ENCODE peak calls at places on chromosomes 12 and 14, in four cellular contexts. P is neural progenitor cell; R is lower lobe of right lung; M is activated CD8-positive, alpha-beta T cell treated with anti-CD3 and anti-CD28 coated beads for 36 hours. U is an unnamed sample.

GRCh38 chr14:88233915-88234314 is 89.2 kb downstream of the KCNK10 start:
- DNase-seq in P (peak; percentile 71), R (no peak), M (peak; percentile 32), U (peak; percentile 20)

GRCh38 chr12:99505805-99506204 is 141.7 kb upstream of the GARIN6 start:
- DNase-seq in P (no peak), R (no peak), M (no peak), U (no peak)

GRCh38 chr14:81087230-81087629 is 131.8 kb downstream of the TSHR start:
- DNase-seq in P (no peak), R (no peak), M (no peak), U (no peak)

GRCh38 chr14:55077155-55077554 is 25.7 kb downstream of the MAPK1IP1L start:
- DNase-seq in P (no peak), R (no peak), M (peak; percentile 27), U (no peak)

GRCh38 chr14:103198429-103199140 is 75.3 kb downstream of the TNFAIP2 start:
- DNase-seq in P (no peak), R (no peak), M (no peak), U (no peak)

GRCh38 chr14:68232643-68233055 is 413.1 kb downstream of the RAD51B start:
- DNase-seq in P (no peak), R (no peak), M (peak; percentile 67), U (peak; percentile 49)

GRCh38 chr12:601976-602699 is 61.1 kb downstream of the NINJ2 start:
- DNase-seq in P (no peak), R (no peak), M (no peak), U (no peak)

GRCh38 chr14:30614155-30614554 is 8.0 kb upstream of the SCFD1 start:
- DNase-seq in P (no peak), R (no peak), M (no peak), U (no peak)

GRCh38 chr12:91989143-91989542 is 156.5 kb downstream of the BTG1 start:
- DNase-seq in P (no peak), R (no peak), M (no peak), U (no peak)

GRCh38 chr14:92914087-92914656 is 8.8 kb upstream of the CHGA start:
- DNase-seq in P (peak; percentile 86), R (no peak), M (peak; percentile 71), U (peak; percentile 72)

GRCh38 chr12:2682301-2683282 is 112.2 kb upstream of the FKBP4 start:
- DNase-seq in P (peak; percentile 78), R (no peak), M (peak; percentile 72), U (no peak)
- TF ChIP-seq CTCF in P (peak; percentile 59), R (peak; percentile 29), M (peak; percentile 68), U (no peak)

GRCh38 chr12:112450725-112451124 is 32.0 kb downstream of the PTPN11 start:
- DNase-seq in P (no peak), R (no peak), M (no peak), U (no peak)
- TF ChIP-seq CTCF in P (peak; percentile 28), R (no peak), M (no peak), U (no peak)

DNA sequence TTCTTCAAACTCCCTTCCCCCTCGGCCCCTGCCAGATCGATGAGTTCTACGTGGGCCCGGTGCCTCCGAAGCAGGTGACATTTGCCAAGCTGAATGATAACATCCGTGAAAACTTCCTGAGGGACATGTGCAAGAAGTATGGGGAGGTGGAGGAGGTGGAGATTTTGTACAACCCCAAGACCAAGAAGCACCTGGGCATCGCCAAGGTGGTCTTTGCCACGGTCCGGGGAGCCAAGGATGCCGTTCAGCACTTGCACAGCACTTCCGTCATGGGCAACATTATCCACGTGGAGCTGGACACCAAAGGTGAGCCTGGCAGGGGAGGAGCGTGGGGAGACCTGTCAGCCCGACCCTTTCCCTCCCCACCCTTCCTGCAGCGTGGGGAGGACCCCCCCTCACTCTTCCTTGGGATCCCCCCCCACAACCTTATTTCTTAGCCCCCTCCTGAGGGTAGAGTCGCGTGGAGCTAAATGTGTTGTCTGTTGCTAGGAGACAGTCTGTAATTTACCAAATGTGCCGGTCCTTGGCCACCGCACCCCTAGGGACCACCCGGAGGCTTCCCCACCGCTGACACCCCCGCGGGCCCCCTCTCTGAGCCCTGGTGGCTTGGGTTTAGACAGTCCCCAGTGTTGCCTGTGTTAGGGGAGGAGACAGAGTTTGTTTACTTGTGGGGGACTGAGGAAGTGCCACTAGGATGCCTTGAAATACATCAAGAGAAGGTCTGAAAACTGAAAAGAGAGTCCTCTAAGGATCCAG is 2.2 kb downstream of the SETD1B start:
- DNase-seq in P (no peak), R (no peak), M (peak; percentile 54), U (no peak)
- TF ChIP-seq CTCF in P (no peak), R (no peak), M (no peak), U (no peak)

DNA sequence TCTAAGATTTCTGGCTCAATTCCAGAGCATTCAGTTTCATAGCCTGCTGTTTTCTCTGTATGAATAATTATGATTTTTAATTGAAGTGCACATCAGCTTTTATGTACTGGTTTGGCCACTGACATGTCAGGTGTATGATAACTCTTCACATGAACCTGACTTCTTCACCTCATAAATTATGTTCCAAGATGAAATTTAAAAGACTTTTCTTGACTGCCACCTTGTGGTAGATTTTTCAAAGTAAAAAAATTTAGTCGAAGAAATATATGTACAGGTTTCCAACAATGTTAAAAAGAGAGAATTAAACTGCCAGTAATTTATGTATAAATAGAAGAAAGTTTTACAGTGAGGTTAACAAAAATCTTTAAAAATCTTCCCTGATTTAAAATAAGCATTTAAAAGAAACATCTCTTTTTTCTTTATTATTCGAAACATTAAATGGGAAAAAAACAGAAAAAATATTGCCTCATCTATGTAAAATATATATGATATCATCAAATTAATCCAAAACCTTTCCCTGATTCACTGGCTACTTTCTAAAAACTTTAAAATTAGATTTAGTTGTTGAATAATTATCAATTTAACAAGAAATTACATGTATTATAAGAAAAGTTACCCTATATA is 124.9 kb upstream of the ATXN7L3B start:
- DNase-seq in P (no peak), R (no peak), M (no peak), U (no peak)
- TF ChIP-seq CTCF in P (peak; percentile 63), R (peak; percentile 39), M (peak; percentile 62), U (no peak)

DNA sequence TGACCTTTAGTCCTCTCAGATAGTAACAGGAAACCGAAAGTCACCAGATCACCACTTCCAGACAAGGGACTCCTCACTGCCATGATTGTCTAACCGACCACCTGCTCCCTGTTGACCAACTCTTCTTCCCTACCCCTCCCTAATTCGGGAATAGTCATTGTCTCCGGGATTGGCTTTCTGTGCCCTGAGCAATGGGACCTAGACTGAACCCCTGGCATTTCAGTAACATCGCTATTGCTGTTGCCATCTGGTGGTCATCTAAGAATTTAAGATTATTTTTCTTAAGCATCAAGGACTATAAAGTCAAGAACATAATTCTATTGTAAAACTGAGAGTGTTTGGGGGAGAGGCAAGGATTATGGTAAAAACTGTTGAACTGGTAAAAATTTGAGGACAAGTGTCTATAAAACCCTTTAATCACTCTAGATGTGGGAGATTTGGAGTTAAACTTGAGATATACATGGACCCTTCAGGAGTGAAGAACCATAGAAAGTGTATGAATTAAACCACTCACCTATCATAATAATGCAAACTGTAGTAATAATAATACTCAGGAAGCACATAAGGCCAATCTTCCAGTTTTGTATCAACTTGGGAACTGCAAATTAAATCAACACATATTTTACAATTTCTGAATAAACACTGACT is 6.3 kb downstream of the CLEC2A start:
- DNase-seq in P (peak; percentile 75), R (no peak), M (peak; percentile 7), U (peak; percentile 18)
- TF ChIP-seq CTCF in P (peak; percentile 68), R (peak; percentile 48), M (peak; percentile 60), U (no peak)

GRCh38 chr14:71403673-71404072 is 496.4 kb downstream of the PCNX1 start:
- DNase-seq in P (no peak), R (no peak), M (peak; percentile 58), U (peak; percentile 27)
- TF ChIP-seq CTCF in P (no peak), R (no peak), M (peak; percentile 39), U (no peak)